ENCODE peak calls at places on chromosome 19, in four cellular contexts. P, M, X and Q are unnamed samples.

GRCh38 chr19:1785310-1785709 is 26.8 kb downstream of the ATP8B3 start:
- DNase-seq in P (no peak), M (no peak), X (no peak), Q (no peak)

GRCh38 chr19:45114116-45114515 is 21.1 kb downstream of the PPP1R37 start:
- DNase-seq in P (no peak), M (no peak), X (no peak), Q (no peak)

GRCh38 chr19:42059196-42059595 is 10.8 kb downstream of the GRIK5 start:
- DNase-seq in P (no peak), M (no peak), X (no peak), Q (no peak)

GRCh38 chr19:47022541-47023447 is 3.2 kb downstream of the NPAS1 start:
- DNase-seq in P (no peak), M (no peak), X (no peak), Q (peak; percentile 67)

GRCh38 chr19:2289714-2290435 is 7.9 kb upstream of the PEAK3 start:
- DNase-seq in P (no peak), M (no peak), X (peak; percentile 82), Q (no peak)

GRCh38 chr19:45752639-45753038 is 16.4 kb downstream of the SIX5 start:
- DNase-seq in P (no peak), M (no peak), X (no peak), Q (no peak)

GRCh38 chr19:18006895-18007604 is 920 bp upstream of the ARRDC2 start:
- DNase-seq in P (peak; percentile 81), M (peak; percentile 76), X (peak; percentile 91), Q (peak; percentile 84)

GRCh38 chr19:16608290-16608704 is 19.7 kb downstream of the MED26 start:
- DNase-seq in P (peak; percentile 90), M (peak; percentile 93), X (no peak), Q (no peak)

GRCh38 chr19:55208880-55209429 is 346 bp downstream of the PTPRH start:
- DNase-seq in P (no peak), M (no peak), X (no peak), Q (no peak)

GRCh38 chr19:39937094-39937493 is 2.7 kb upstream of the FCGBP start:
- DNase-seq in P (no peak), M (no peak), X (no peak), Q (no peak)

GRCh38 chr19:41928221-41928683 is at the start of gene ERFL:
- DNase-seq in P (no peak), M (no peak), X (no peak), Q (no peak)

GRCh38 chr19:7867092-7867844 is 6.9 kb downstream of the PRR36 start:
- DNase-seq in P (no peak), M (no peak), X (no peak), Q (peak; percentile 18)

GRCh38 chr19:35755550-35756371 is 1.1 kb downstream of the HSPB6 start:
- DNase-seq in P (peak; percentile 87), M (peak; percentile 90), X (peak; percentile 77), Q (no peak)

GRCh38 chr19:28586501-28586900 is 626.5 kb downstream of the UQCRFS1 start:
- DNase-seq in P (no peak), M (no peak), X (no peak), Q (no peak)

GRCh38 chr19:22545751-22546150 is 88.4 kb upstream of the ZNF492 start:
- DNase-seq in P (peak; percentile 7), M (peak; percentile 58), X (no peak), Q (peak; percentile 29)

GRCh38 chr19:51139299-51140018 is 2.6 kb upstream of the SIGLEC7 start:
- DNase-seq in P (no peak), M (no peak), X (no peak), Q (no peak)

GRCh38 chr19:15369594-15369891 is 10.0 kb downstream of the AKAP8 start:
- DNase-seq in P (no peak), M (no peak), X (no peak), Q (no peak)

GRCh38 chr19:42480335-42481095 is 37.8 kb upstream of the CXCL17 start:
- DNase-seq in P (peak; percentile 47), M (no peak), X (no peak), Q (no peak)

GRCh38 chr19:54429176-54429495 is 13.9 kb downstream of the TTYH1 start:
- DNase-seq in P (no peak), M (no peak), X (no peak), Q (peak; percentile 6)

GRCh38 chr19:13057147-13057572 is 45.5 kb downstream of the LYL1 start:
- DNase-seq in P (no peak), M (no peak), X (no peak), Q (no peak)

GRCh38 chr19:2500861-2501260 is 24.9 kb downstream of the GADD45B start:
- DNase-seq in P (no peak), M (peak; percentile 33), X (no peak), Q (peak; percentile 55)

GRCh38 chr19:12866416-12867119 is 14.7 kb downstream of the DNASE2 start:
- DNase-seq in P (no peak), M (no peak), X (no peak), Q (no peak)

GRCh38 chr19:49855676-49856573 is 5.0 kb downstream of the PTOV1 start:
- DNase-seq in P (no peak), M (no peak), X (no peak), Q (peak; percentile 17)

GRCh38 chr19:2578391-2578826 is 102.5 kb downstream of the GADD45B start:
- DNase-seq in P (peak; percentile 64), M (no peak), X (peak; percentile 71), Q (no peak)

GRCh38 chr19:2488405-2488941 is 12.5 kb downstream of the GADD45B start:
- DNase-seq in P (no peak), M (no peak), X (no peak), Q (no peak)

GRCh38 chr19:40365613-40366401 is 17.3 kb downstream of the PLD3 start:
- DNase-seq in P (peak; percentile 85), M (peak; percentile 66), X (peak; percentile 91), Q (no peak)

GRCh38 chr19:34666200-34666957 is 10.6 kb downstream of the SCGB2B2 start:
- DNase-seq in P (no peak), M (no peak), X (no peak), Q (no peak)

GRCh38 chr19:34671972-34672371 is 5.0 kb downstream of the SCGB2B2 start:
- DNase-seq in P (no peak), M (no peak), X (no peak), Q (no peak)

GRCh38 chr19:34667349-34668076 is 9.4 kb downstream of the SCGB2B2 start:
- DNase-seq in P (peak; percentile 47), M (no peak), X (peak; percentile 75), Q (no peak)

GRCh38 chr19:34666958-34667265 is 10.0 kb downstream of the SCGB2B2 start:
- DNase-seq in P (no peak), M (no peak), X (no peak), Q (no peak)

DNA sequence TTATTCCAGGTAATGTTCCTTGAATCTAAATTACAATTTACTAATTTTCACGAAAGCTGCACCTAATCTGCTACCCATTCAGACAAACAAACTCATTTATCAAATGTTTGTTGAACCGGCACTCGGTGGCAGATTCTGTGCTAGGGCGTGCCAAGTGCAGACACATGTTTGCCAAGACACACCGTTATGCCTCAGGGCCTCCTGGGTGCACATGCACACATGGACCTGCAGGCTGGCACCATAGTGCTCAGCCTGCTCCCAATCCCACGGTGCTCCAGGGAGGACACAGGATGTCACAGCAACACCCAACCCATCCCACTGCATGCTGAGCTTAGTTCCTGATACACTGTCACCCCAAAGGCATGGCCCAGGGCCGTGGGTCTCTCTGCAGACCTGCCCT is 7.7 kb downstream of the SCGB2B2 start:
- DNase-seq in P (no peak), M (no peak), X (no peak), Q (no peak)
- TF ChIP-seq CTCF in P (no peak), M (no peak), X (no peak), Q (no peak)

GRCh38 chr19:10005632-10006334 is 4.5 kb downstream of the COL5A3 start:
- DNase-seq in P (no peak), M (no peak), X (no peak), Q (no peak)

GRCh38 chr19:10003271-10003670 is 7.0 kb downstream of the COL5A3 start:
- DNase-seq in P (no peak), M (no peak), X (no peak), Q (no peak)

GRCh38 chr19:10000171-10000826 is 10.0 kb downstream of the COL5A3 start:
- DNase-seq in P (peak; percentile 73), M (peak; percentile 76), X (peak; percentile 73), Q (peak; percentile 89)

GRCh38 chr19:10004617-10005016 is 5.7 kb downstream of the COL5A3 start:
- DNase-seq in P (no peak), M (no peak), X (no peak), Q (no peak)

GRCh38 chr19:10001899-10002298 is 8.4 kb downstream of the COL5A3 start:
- DNase-seq in P (peak; percentile 14), M (no peak), X (no peak), Q (no peak)
- TF ChIP-seq CTCF in P (peak; percentile 62), M (no peak), X (peak; percentile 33), Q (peak; percentile 15)

GRCh38 chr19:57651654-57651996 is 17.1 kb upstream of the ZSCAN4 start:
- DNase-seq in P (no peak), M (no peak), X (no peak), Q (no peak)
- TF ChIP-seq CTCF in P (peak; percentile 18), M (no peak), X (no peak), Q (peak; percentile 10)

GRCh38 chr19:6048808-6049405 is 61.4 kb downstream of the RFX2 start:
- DNase-seq in P (peak; percentile 79), M (peak; percentile 80), X (peak; percentile 82), Q (peak; percentile 75)

GRCh38 chr19:6045108-6045507 is 65.2 kb downstream of the RFX2 start:
- DNase-seq in P (no peak), M (no peak), X (no peak), Q (no peak)

GRCh38 chr19:6048348-6048747 is 62.0 kb downstream of the RFX2 start:
- DNase-seq in P (no peak), M (no peak), X (no peak), Q (no peak)

GRCh38 chr19:6047256-6047655 is 63.0 kb downstream of the RFX2 start:
- DNase-seq in P (no peak), M (no peak), X (no peak), Q (no peak)

GRCh38 chr19:6047741-6048231 is 62.5 kb downstream of the RFX2 start:
- DNase-seq in P (peak; percentile 63), M (no peak), X (no peak), Q (no peak)
- TF ChIP-seq CTCF in P (peak; percentile 87), M (peak; percentile 52), X (peak; percentile 49), Q (peak; percentile 33)

GRCh38 chr19:3882041-3882384 is 1.5 kb downstream of the ATCAY start:
- DNase-seq in P (no peak), M (no peak), X (no peak), Q (no peak)

GRCh38 chr19:3881272-3882040 is 971 bp downstream of the ATCAY start:
- DNase-seq in P (no peak), M (no peak), X (no peak), Q (peak; percentile 52)

GRCh38 chr19:3880471-3881271 is at the start of gene ATCAY:
- DNase-seq in P (no peak), M (no peak), X (no peak), Q (peak; percentile 93)

DNA sequence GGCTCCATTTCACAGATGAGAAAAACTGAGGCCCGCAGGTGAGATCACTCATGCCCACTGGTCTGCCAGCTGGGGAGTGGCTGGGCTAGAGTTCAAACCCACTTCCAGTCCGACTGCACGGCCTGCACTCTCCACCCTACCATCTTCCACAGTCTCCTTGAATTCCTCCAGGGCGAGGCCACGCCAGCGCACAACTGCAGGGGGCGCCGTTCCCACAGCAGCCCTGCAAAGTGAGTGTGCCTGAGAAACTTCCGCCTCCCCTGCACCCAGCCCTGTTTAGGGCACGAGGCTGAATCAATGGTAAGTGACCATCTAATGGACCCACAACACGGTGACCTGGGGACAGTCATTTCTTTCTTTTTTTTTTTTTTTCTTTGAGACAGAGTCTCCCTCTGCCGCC is 829 bp upstream of the ATCAY start:
- DNase-seq in P (no peak), M (no peak), X (no peak), Q (no peak)
- TF ChIP-seq CTCF in P (peak; percentile 4), M (no peak), X (no peak), Q (no peak)

GRCh38 chr19:48190288-48191284 is 20.1 kb downstream of the ZSWIM9 start:
- DNase-seq in P (peak; percentile 82), M (no peak), X (no peak), Q (no peak)
- TF ChIP-seq CTCF in P (peak; percentile 46), M (no peak), X (no peak), Q (no peak)